ENCODE peak calls at places on chromosomes 1 and 21, in seven cellular contexts. T is left ventricle myocardium inferior, J is heart right ventricle, Z is fibroblast of mammary gland, R is type B pancreatic cell, K is WTC11, L is endodermal cell. D is an unnamed sample.

GRCh38 chr1:3674100-3675094 is 22.1 kb downstream of the TP73 start:
- DNase-seq in J (no peak), L (peak; percentile 88), Z (no peak), T (no peak), K (peak; percentile 63), R (no peak), D (peak; percentile 5)

GRCh38 chr1:248696261-248696660 is 6.3 kb downstream of the OR14I1 start:
- DNase-seq in K (no peak), Z (no peak), R (no peak), L (no peak), J (no peak), T (no peak), D (peak; percentile 1)

GRCh38 chr1:7299329-7299799 is 471.7 kb upstream of the VAMP3 start:
- DNase-seq in T (peak; percentile 50), J (peak; percentile 56), Z (peak; percentile 99), L (peak; percentile 80), K (no peak), R (peak; percentile 56), D (peak; percentile 93)

GRCh38 chr1:12144236-12144635 is 22.6 kb upstream of the TNFRSF1B start:
- DNase-seq in T (no peak), K (no peak), L (no peak), R (no peak), J (no peak), Z (no peak), D (no peak)

GRCh38 chr1:60911980-60912692 is 170.2 kb upstream of the NFIA start:
- DNase-seq in Z (no peak), L (peak; percentile 76), R (no peak), J (peak; percentile 56), T (peak; percentile 69), K (peak; percentile 46), D (no peak)

GRCh38 chr21:39321424-39321823 is 8.0 kb upstream of the BRWD1 start:
- DNase-seq in L (no peak), Z (no peak), K (no peak), J (no peak), R (no peak), T (no peak), D (no peak)

GRCh38 chr1:21292991-21293536 is 2.8 kb upstream of the ECE1 start:
- DNase-seq in T (no peak), L (no peak), R (no peak), K (no peak), Z (no peak), J (no peak), D (no peak)

GRCh38 chr1:208101661-208102431 is 142.3 kb downstream of the PLXNA2 start:
- DNase-seq in R (no peak), J (no peak), Z (peak; percentile 37), L (no peak), K (peak; percentile 26), T (no peak), D (peak; percentile 62)

GRCh38 chr1:16905112-16905855 is 9.5 kb downstream of the RNU1-2 start:
- DNase-seq in Z (peak; percentile 90), L (peak; percentile 82), K (no peak), J (no peak), T (no peak), R (no peak), D (peak; percentile 91)

GRCh38 chr1:16903458-16903796 is 7.6 kb downstream of the RNU1-2 start:
- DNase-seq in R (no peak), J (no peak), L (no peak), T (no peak), Z (no peak), K (no peak), D (no peak)

GRCh38 chr1:16900771-16901170 is 5.0 kb downstream of the RNU1-2 start:
- DNase-seq in L (peak; percentile 64), T (no peak), R (no peak), K (no peak), Z (no peak), J (no peak), D (no peak)

GRCh38 chr1:16904560-16905111 is 8.9 kb downstream of the RNU1-2 start:
- DNase-seq in L (peak; percentile 99), R (peak; percentile 95), T (peak; percentile 97), K (peak; percentile 97), Z (peak; percentile 100), J (peak; percentile 99), D (peak; percentile 99)

GRCh38 chr1:16903054-16903453 is 7.3 kb downstream of the RNU1-2 start:
- DNase-seq in J (no peak), R (no peak), L (peak; percentile 57), K (no peak), Z (peak; percentile 86), T (no peak), D (peak; percentile 86)
- TF ChIP-seq CTCF in J (no peak), R (no peak), L (no peak), K (no peak), Z (no peak), T (no peak), D (peak; percentile 16)

DNA sequence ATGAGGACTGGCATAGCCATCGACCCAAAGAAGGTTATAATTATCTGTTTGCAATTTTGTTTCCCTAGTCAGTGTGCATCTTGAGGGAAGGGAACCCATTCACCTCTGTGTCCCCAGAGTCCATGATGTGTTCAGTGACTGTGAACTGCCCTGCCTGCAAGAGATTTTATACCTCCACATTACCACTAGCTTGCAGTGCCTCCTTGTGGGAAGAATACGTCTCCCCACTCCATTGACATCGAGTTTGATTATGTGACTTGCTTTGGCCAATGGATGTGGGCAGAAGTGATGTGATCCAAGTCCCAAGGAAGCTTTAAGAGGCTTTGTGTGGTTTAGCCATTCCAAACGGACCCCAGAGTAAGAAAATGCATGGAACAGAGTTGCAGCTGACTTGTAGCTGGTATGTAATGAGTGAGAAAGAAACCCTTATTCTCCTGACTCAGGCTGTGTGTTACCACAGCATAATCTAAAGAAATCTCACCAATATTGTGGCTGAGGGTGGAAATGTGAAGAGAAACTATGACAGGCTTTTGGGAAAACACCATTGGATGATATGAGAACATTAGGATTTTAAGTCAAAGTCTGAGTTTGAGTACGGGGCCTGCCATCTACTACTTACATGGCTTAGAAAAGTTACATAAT is 47.8 kb upstream of the NRDC start:
- DNase-seq in L (peak; percentile 67), J (no peak), T (no peak), R (no peak), K (no peak), Z (peak; percentile 77), D (peak; percentile 69)
- TF ChIP-seq CTCF in L (peak; percentile 67), J (peak; percentile 13), T (no peak), R (peak; percentile 51), K (no peak), Z (peak; percentile 66), D (peak; percentile 62)

GRCh38 chr1:175914115-175914514 is 170.7 kb upstream of the TNR start:
- DNase-seq in K (no peak), T (no peak), J (no peak), R (no peak), L (no peak), Z (no peak), D (no peak)

GRCh38 chr1:175906370-175906769 is 163.0 kb upstream of the TNR start:
- DNase-seq in J (no peak), T (no peak), Z (no peak), K (no peak), R (no peak), L (peak; percentile 20), D (no peak)

DNA sequence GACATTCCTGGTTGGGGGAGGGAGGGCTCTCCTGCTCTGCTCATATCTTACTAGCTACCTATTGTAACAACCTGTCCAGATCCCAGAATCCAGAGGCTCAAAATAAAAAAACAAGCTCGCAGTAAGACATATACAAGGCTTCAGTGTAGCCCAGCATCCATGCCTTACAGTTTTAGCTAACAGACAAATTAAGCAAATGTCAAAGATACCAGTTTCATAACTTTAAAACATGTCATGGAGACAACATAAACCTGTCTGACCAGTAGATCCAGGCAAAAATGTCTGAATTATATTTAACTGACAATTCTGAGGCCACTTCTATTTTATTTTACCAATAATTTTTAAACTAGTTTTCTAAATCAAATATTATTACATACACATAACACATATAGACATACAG is 167.7 kb upstream of the TNR start:
- DNase-seq in K (no peak), Z (no peak), L (no peak), T (no peak), R (no peak), J (no peak), D (no peak)
- TF ChIP-seq CTCF in K (no peak), Z (no peak), L (no peak), T (no peak), R (no peak), J (no peak), D (no peak)

DNA sequence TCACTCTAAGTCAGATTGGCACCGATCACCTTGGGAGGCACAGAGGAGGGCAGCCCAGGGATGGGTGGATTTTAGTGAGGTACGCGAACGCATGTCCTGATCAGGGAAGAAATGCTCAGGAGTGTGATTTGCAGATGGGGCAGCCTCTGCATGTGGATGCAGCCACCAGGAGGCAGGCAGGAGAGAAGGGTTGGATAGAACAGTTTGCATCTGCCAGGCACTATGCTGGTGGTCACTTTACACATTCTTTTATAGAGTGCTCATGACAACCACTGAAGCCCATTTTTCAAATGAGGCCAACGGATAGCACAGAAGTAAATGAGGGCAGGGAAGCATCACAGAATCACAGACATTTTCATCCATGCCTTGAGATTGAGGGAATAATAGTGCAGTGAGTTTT is 5.7 kb downstream of the LAMB3 start:
- DNase-seq in K (peak; percentile 52), T (no peak), L (peak; percentile 81), Z (peak; percentile 75), R (no peak), J (no peak), D (peak; percentile 68)
- TF ChIP-seq CTCF in K (no peak), T (peak; percentile 21), L (peak; percentile 83), Z (peak; percentile 60), R (peak; percentile 24), J (no peak), D (peak; percentile 57)

GRCh38 chr21:36854391-36854790 is 112.1 kb downstream of the HLCS start:
- DNase-seq in R (no peak), J (peak; percentile 41), L (peak; percentile 84), Z (peak; percentile 42), T (no peak), K (peak; percentile 69), D (no peak)
- TF ChIP-seq CTCF in R (peak; percentile 81), J (peak; percentile 63), L (peak; percentile 89), Z (peak; percentile 53), T (peak; percentile 73), K (peak; percentile 67), D (peak; percentile 56)

DNA sequence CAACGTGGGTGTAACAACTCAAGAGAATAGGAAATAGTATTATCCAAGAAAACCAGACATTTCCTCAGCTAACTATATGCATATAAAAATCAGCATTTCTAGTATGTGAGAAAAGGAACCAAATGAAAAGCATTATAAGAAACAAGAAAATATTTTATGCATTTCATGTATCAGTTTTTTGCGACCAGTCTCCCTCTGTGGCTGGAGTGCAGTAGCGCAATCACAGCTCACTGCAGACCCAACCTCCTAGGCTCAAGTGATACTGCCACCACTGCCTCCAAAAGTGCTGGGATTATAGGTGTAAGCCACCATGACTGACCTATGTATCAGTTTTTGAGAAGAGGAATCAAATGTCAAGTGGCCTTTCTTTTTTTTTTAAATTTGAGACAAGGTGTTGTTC is 31.0 kb downstream of the SLC16A1 start:
- DNase-seq in Z (no peak), T (no peak), J (no peak), L (peak; percentile 55), K (no peak), R (no peak), D (no peak)
- TF ChIP-seq CTCF in Z (no peak), T (peak; percentile 20), J (no peak), L (peak; percentile 66), K (no peak), R (peak; percentile 20), D (no peak)

GRCh38 chr1:222288056-222288455 is 259.8 kb downstream of the HHIPL2 start:
- DNase-seq in Z (peak; percentile 44), K (no peak), R (no peak), J (no peak), T (no peak), L (no peak), D (no peak)
- TF ChIP-seq CTCF in Z (no peak), K (no peak), R (no peak), J (no peak), T (no peak), L (no peak), D (no peak)

GRCh38 chr1:2561898-2562895 is 6.0 kb downstream of the TNFRSF14 start:
- DNase-seq in Z (no peak), R (no peak), L (peak; percentile 80), J (no peak), K (peak; percentile 56), T (no peak), D (no peak)
- TF ChIP-seq CTCF in Z (peak; percentile 28), R (peak; percentile 55), L (peak; percentile 74), J (peak; percentile 55), K (peak; percentile 51), T (peak; percentile 42), D (peak; percentile 47)